ENCODE peak calls at places on chromosomes 4 and X, in four cellular contexts. Y is coronary artery, B is cardiac muscle cell, R is upper lobe of right lung. S is an unnamed sample.

GRCh38 chr4:54482529-54482961 is 175.2 kb upstream of the KIT start:
- DNase-seq in Y (no peak), R (no peak), B (no peak), S (peak)

GRCh38 chr4:67674098-67674497 is 26.9 kb downstream of the UBA6 start:
- DNase-seq in B (no peak), R (no peak), Y (no peak), S (no peak)

GRCh38 chr4:2281575-2282343 is 19.9 kb upstream of the MXD4 start:
- DNase-seq in B (no peak), R (no peak), Y (no peak), S (no peak)

GRCh38 chrX:78650906-78651437 is 8.2 kb downstream of the RTL3 start:
- DNase-seq in B (no peak), R (no peak), Y (no peak), S (peak)

GRCh38 chr4:26289421-26289820 is 31.4 kb upstream of the RBPJ start:
- DNase-seq in Y (no peak), R (no peak), B (no peak), S (no peak)

GRCh38 chrX:786441-786881 is 155.9 kb downstream of the SHOX start:
- DNase-seq in R (no peak), B (no peak), Y (no peak), S (no peak)

GRCh38 chr4:54230479-54231418 is 1.7 kb downstream of the PDGFRA start:
- DNase-seq in B (peak), Y (peak), R (no peak), S (peak)

GRCh38 chr4:87839309-87839946 is 6.7 kb downstream of the MEPE start:
- DNase-seq in Y (no peak), R (no peak), B (peak), S (peak)

GRCh38 chr4:29805245-29805644 is 914.9 kb upstream of the PCDH7 start:
- DNase-seq in R (no peak), B (peak), Y (no peak), S (no peak)

GRCh38 chr4:182644326-182645050 is 272.7 kb downstream of the DCTD start:
- DNase-seq in R (no peak), B (no peak), Y (no peak), S (peak)

GRCh38 chr4:182881928-182882327 is 35.3 kb downstream of the DCTD start:
- DNase-seq in Y (no peak), R (no peak), B (no peak), S (no peak)

GRCh38 chrX:110108381-110108796 is 105.5 kb downstream of the TMEM164 start:
- DNase-seq in Y (no peak), R (no peak), B (no peak), S (peak)

GRCh38 chr4:6332042-6332668 is 62.5 kb downstream of the WFS1 start:
- DNase-seq in Y (no peak), R (no peak), B (peak), S (peak)

GRCh38 chr4:156523492-156523891 is 448.1 kb downstream of the PDGFC start:
- DNase-seq in R (no peak), Y (no peak), B (no peak), S (no peak)

GRCh38 chr4:139975830-139976272 is 178.1 kb downstream of the MAML3 start:
- DNase-seq in Y (no peak), B (no peak), R (no peak), S (peak)

GRCh38 chr4:114108869-114109268 is 129.4 kb upstream of the ARSJ start:
- DNase-seq in R (no peak), B (no peak), Y (no peak), S (peak)

GRCh38 chr4:78056265-78057129 is 626 bp upstream of the FRAS1 start:
- DNase-seq in Y (peak), B (peak), R (peak), S (peak)

GRCh38 chrX:13647709-13648212 is 5.2 kb upstream of the TCEANC start:
- DNase-seq in Y (no peak), B (peak), R (peak), S (peak)

GRCh38 chr4:77877167-77877566 is 14.5 kb downstream of the MRPL1 start:
- DNase-seq in R (no peak), Y (no peak), B (no peak), S (no peak)

GRCh38 chr4:159723341-159724048 is 620.6 kb downstream of the RAPGEF2 start:
- DNase-seq in Y (no peak), B (no peak), R (no peak), S (no peak)

GRCh38 chr4:2260336-2261109 is 1.4 kb downstream of the MXD4 start:
- DNase-seq in R (peak), Y (peak), B (no peak), S (no peak)

GRCh38 chrX:44889824-44890223 is 16.8 kb downstream of the KDM6A start:
- DNase-seq in R (no peak), B (no peak), Y (no peak), S (no peak)

GRCh38 chrX:48934581-48935331 is 15.9 kb upstream of the PIM2 start:
- DNase-seq in B (no peak), Y (no peak), R (no peak), S (no peak)

DNA sequence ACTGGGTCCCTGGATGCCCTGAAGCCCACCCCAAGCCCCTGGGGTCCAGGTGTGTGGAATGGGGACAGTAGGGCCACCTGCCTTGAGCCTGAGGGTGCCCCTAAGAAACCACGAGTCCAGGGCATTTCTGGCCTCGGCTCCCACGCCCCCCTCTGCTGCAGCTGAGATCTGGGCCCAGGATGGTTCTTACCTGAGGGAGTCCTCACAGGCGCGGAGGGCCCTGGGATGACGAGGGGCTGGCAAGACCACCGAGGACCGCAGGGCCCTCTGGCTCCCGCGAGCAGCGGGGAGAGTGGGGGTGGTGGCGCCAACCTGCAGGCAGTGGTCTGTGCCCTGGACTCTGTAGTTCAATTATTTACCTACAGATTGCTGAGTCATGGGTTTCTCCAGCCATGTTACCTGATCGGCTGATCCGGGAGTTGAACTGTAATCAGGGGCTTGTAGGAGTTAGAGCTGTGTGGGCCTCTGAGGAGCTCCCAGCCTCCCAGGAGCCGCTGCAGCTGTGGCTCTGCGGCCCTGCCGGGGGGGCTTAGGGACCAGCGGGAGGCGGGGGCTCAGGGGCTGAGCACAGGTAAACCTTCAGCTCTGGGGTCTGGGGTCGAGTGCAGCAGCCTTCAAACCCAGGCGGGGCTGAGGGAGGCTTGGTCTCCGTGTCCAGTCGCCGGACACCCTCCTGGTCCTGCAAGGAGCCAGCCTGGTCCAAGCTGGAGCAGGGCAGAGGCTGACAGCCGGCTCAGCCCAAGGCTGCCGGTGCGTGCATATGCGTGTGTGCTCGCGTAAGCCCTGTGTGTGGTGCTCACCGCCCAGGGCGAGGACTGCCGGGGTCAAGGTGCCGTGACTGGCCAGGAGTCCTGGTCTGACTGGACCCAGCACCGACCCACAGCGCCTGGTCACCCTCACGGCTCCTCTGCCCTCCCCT is at the start of gene SLC26A1:
- DNase-seq in R (no peak), B (no peak), Y (no peak), S (no peak)
- H3K4me3 ChIP-seq in R (peak), B (no peak), Y (no peak), S (no peak)

DNA sequence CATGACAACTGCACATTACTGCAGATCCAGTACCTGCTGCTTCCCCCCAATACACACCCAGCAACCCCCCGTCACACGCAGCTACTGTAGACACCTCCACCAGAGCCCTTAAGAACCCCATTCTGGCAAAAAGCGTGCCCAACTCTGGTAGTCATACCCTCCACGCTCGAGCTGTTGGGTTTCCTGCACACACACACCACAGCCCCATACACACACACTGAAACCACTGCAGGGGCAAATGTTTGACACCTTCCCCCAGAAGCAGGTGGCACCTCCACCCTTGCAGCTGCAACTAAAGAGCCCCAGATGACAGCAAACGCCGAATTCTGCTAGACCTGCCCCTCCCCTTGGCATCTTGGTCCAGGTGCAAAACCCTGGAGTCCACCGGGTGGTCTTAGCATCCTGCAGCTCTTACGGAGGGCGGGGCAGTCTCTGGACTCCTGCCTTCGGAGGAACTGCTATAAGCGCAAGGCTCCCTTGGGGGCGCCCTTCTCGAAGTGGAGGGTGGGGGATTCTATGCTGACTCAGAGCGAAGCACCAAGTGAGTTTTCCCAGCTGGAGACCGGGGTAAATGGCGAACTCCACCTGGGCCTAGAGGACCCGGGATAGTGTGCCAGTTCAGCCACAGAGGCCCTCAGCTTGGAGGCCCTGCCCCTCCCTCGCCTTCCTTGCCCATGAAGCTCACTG is 1.5 kb downstream of the FRMPD3 start:
- DNase-seq in B (peak), R (no peak), Y (no peak), S (peak)
- TF ChIP-seq CTCF in B (peak), R (no peak), Y (no peak), S (no peak)

GRCh38 chr4:75630174-75630931 is at the start of gene CDKL2:
- DNase-seq in R (peak), Y (peak), B (peak), S (peak)
- H3K4me3 ChIP-seq in R (peak), Y (peak), B (peak), S (peak)

GRCh38 chr4:112562254-112562653 is 46.3 kb upstream of the NEUROG2 start:
- DNase-seq in R (no peak), Y (no peak), B (no peak), S (no peak)

GRCh38 chr4:112563431-112564200 is 47.6 kb upstream of the NEUROG2 start:
- DNase-seq in Y (no peak), B (no peak), R (no peak), S (no peak)

GRCh38 chr4:112560084-112560483 is 44.1 kb upstream of the NEUROG2 start:
- DNase-seq in B (no peak), Y (no peak), R (no peak), S (no peak)

GRCh38 chr4:112567536-112567935 is 51.6 kb upstream of the NEUROG2 start:
- DNase-seq in R (no peak), B (no peak), Y (no peak), S (no peak)

DNA sequence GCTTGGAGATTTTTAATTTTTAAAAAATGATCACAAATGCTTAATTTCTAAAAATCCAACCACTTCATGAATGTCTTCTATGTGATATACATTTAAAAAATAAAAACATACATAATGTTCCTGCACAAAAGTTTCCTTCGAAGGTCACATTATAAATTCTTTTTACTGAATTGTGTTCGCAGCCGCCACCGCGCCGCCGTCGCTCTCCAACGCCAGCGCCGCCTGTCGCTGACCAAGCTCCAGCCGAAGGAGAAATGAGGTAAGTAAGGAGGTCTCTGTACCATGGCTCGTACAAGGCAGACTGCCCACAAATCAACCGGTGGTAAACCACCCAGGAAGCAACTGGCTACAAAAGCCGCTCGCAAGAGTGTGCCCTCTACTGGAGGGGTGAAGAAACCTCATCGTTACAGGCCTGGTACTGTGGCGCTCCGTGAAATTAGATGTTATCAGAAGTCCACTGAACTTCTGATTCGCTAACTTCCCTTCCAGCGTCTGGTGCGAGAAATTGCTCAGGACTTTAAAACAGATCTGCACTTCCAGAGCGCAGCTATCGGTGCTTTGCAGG is 48.8 kb upstream of the NEUROG2 start:
- DNase-seq in Y (no peak), R (no peak), B (no peak), S (no peak)
- TF ChIP-seq CTCF in Y (no peak), R (no peak), B (no peak), S (no peak)

GRCh38 chr4:89109841-89110540 is 1.3 kb upstream of the TIGD2 start:
- DNase-seq in R (no peak), Y (no peak), B (peak), S (no peak)
- H3K4me3 ChIP-seq in R (peak), Y (peak), B (peak), S (no peak)

DNA sequence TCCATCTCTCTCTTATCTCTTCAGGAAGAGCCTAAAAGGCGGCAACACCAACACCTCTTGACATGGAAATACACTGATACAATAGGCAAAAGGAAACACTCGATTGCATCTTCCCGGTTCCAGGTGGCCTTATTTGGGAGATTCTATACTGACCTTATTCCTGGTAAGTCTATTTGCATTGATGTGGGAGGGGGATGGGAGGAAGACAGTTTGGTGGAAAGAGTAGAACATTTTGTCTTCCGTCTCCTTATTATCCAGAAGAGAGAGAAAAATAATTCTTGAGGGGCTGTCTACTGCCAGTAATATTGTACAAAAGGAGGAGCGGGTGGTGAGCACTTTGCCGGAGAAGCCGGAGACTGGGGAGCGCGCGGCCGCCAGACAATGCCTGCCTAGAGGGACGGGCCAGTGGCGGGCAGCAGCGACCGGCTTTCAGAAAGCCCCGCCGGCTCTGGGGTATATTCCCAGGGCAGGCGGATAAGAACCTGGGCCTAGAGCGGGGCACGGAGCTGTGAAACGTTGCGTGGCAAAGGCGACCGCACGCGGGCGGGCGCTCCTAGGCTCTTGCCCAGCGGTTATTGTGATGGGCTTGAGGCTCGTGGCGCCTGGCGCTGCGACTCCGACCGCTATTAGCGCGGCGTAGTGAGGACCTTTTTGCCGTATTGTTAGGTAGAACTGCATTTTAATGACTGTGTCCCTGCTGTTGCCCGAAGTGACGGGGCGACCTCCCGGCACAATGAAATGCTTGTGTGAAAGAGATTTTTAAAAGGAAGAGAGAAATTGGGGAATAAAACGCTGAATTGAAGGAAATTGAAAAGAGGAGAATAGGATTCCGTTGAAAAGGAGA is 520 bp downstream of the PRDM8 start:
- DNase-seq in Y (no peak), R (peak), B (peak), S (no peak)
- TF ChIP-seq CTCF in Y (no peak), R (no peak), B (no peak), S (no peak)

GRCh38 chr4:118849867-118850812 is 14.2 kb upstream of the SEC24D start:
- DNase-seq in R (no peak), Y (no peak), B (no peak), S (no peak)
- H3K4me3 ChIP-seq in R (peak), Y (peak), B (no peak), S (no peak)

GRCh38 chr4:148161601-148162000 is 280.6 kb downstream of the NR3C2 start:
- DNase-seq in R (no peak), B (no peak), Y (no peak), S (no peak)

GRCh38 chr4:148166132-148166531 is 276.1 kb downstream of the NR3C2 start:
- DNase-seq in Y (no peak), B (no peak), R (no peak), S (peak)

GRCh38 chr4:148162554-148162953 is 279.7 kb downstream of the NR3C2 start:
- DNase-seq in B (peak), R (no peak), Y (no peak), S (no peak)

GRCh38 chr4:148164529-148164928 is 277.7 kb downstream of the NR3C2 start:
- DNase-seq in B (no peak), Y (no peak), R (no peak), S (no peak)

GRCh38 chr4:148163011-148163410 is 279.2 kb downstream of the NR3C2 start:
- DNase-seq in B (no peak), R (no peak), Y (no peak), S (no peak)
- TF ChIP-seq CTCF in B (no peak), R (no peak), Y (no peak), S (no peak)

GRCh38 chr4:125317526-125317880 is 2.7 kb downstream of the FAT4 start:
- DNase-seq in R (no peak), Y (peak), B (peak), S (peak)
- H3K4me3 ChIP-seq in R (peak), Y (peak), B (peak), S (peak)

GRCh38 chrX:63128509-63128908 is 222.6 kb downstream of the SPIN4 start:
- DNase-seq in Y (no peak), B (no peak), R (no peak), S (peak)
- TF ChIP-seq CTCF in Y (no peak), B (no peak), R (peak), S (peak)